ENCODE peak calls at places on chromosomes 7 and 10, in five cellular contexts. One of them, this sample, is unnamed.

GRCh38 chr10:70371846-70372245 is 10.6 kb downstream of the LRRC20 start:
- DNase-seq in DMS153: no peak
- DNase-seq in fibroblast of villous mesenchyme: no peak
- DNase-seq in NCI-H1105: no peak
- DNase-seq in GM19239: no peak
- DNase-seq in this sample: no peak

GRCh38 chr7:157807510-157807909 is 470.7 kb downstream of the DNAJB6 start:
- DNase-seq in DMS153: no peak
- DNase-seq in fibroblast of villous mesenchyme: no peak
- DNase-seq in NCI-H1105: no peak
- DNase-seq in GM19239: no peak
- DNase-seq in this sample: no peak

GRCh38 chr7:42097756-42098155 is 139.3 kb downstream of the GLI3 start:
- DNase-seq in DMS153: no peak
- DNase-seq in fibroblast of villous mesenchyme: peak
- DNase-seq in NCI-H1105: no peak
- DNase-seq in GM19239: no peak
- DNase-seq in this sample: no peak

GRCh38 chr10:30387646-30388243 is 38.7 kb upstream of the MTPAP start:
- DNase-seq in DMS153: no peak
- DNase-seq in fibroblast of villous mesenchyme: no peak
- DNase-seq in NCI-H1105: no peak
- DNase-seq in GM19239: no peak
- DNase-seq in this sample: no peak

GRCh38 chr7:45173596-45174327 is 16.2 kb downstream of the RAMP3 start:
- DNase-seq in DMS153: no peak
- DNase-seq in fibroblast of villous mesenchyme: no peak
- DNase-seq in NCI-H1105: no peak
- DNase-seq in GM19239: no peak
- DNase-seq in this sample: no peak

GRCh38 chr10:87518937-87519336 is 14.2 kb downstream of the MINPP1 start:
- DNase-seq in DMS153: no peak
- DNase-seq in fibroblast of villous mesenchyme: no peak
- DNase-seq in NCI-H1105: no peak
- DNase-seq in GM19239: no peak
- DNase-seq in this sample: no peak

GRCh38 chr10:105837951-105838350 is 1196.9 kb downstream of the SORCS3 start:
- DNase-seq in DMS153: no peak
- DNase-seq in fibroblast of villous mesenchyme: no peak
- DNase-seq in NCI-H1105: no peak
- DNase-seq in GM19239: peak
- DNase-seq in this sample: no peak

GRCh38 chr10:78041170-78042057 is 7.8 kb downstream of the RPS24 start:
- DNase-seq in DMS153: no peak
- DNase-seq in fibroblast of villous mesenchyme: no peak
- DNase-seq in NCI-H1105: no peak
- DNase-seq in GM19239: no peak
- DNase-seq in this sample: no peak

GRCh38 chr10:92688927-92689662 is 660 bp upstream of the HHEX start:
- DNase-seq in DMS153: peak
- DNase-seq in fibroblast of villous mesenchyme: peak
- DNase-seq in NCI-H1105: no peak
- DNase-seq in GM19239: no peak
- DNase-seq in this sample: no peak

GRCh38 chr10:105023706-105024105 is 382.6 kb downstream of the SORCS3 start:
- DNase-seq in DMS153: no peak
- DNase-seq in fibroblast of villous mesenchyme: no peak
- DNase-seq in NCI-H1105: no peak
- DNase-seq in GM19239: no peak
- DNase-seq in this sample: no peak

GRCh38 chr7:70426249-70426880 is 705.6 kb upstream of the GALNT17 start:
- DNase-seq in DMS153: no peak
- DNase-seq in fibroblast of villous mesenchyme: no peak
- DNase-seq in NCI-H1105: no peak
- DNase-seq in GM19239: no peak
- DNase-seq in this sample: no peak

GRCh38 chr7:158702944-158703343 is 1.7 kb downstream of the NCAPG2 start:
- DNase-seq in DMS153: no peak
- DNase-seq in fibroblast of villous mesenchyme: no peak
- DNase-seq in NCI-H1105: no peak
- DNase-seq in GM19239: no peak
- DNase-seq in this sample: no peak

GRCh38 chr10:51879238-51879637 is 179.8 kb upstream of the CSTF2T start:
- DNase-seq in DMS153: no peak
- DNase-seq in fibroblast of villous mesenchyme: peak
- DNase-seq in NCI-H1105: no peak
- DNase-seq in GM19239: no peak
- DNase-seq in this sample: peak

GRCh38 chr10:50614444-50615137 is 9.2 kb downstream of the SGMS1 start:
- DNase-seq in DMS153: peak
- DNase-seq in fibroblast of villous mesenchyme: no peak
- DNase-seq in NCI-H1105: no peak
- DNase-seq in GM19239: no peak
- DNase-seq in this sample: no peak

GRCh38 chr7:147022056-147022455 is 905.5 kb downstream of the CNTNAP2 start:
- DNase-seq in DMS153: no peak
- DNase-seq in fibroblast of villous mesenchyme: no peak
- DNase-seq in NCI-H1105: no peak
- DNase-seq in GM19239: no peak
- DNase-seq in this sample: no peak

GRCh38 chr10:71079761-71080380 is 132.5 kb upstream of the UNC5B start:
- DNase-seq in DMS153: no peak
- DNase-seq in fibroblast of villous mesenchyme: no peak
- DNase-seq in NCI-H1105: no peak
- DNase-seq in GM19239: no peak
- DNase-seq in this sample: peak

GRCh38 chr7:6403907-6404306 is 43.8 kb downstream of the DAGLB start:
- DNase-seq in DMS153: no peak
- DNase-seq in fibroblast of villous mesenchyme: no peak
- DNase-seq in NCI-H1105: no peak
- DNase-seq in GM19239: no peak
- DNase-seq in this sample: no peak

GRCh38 chr10:86599729-86600128 is 54.6 kb upstream of the OPN4 start:
- DNase-seq in DMS153: peak
- DNase-seq in fibroblast of villous mesenchyme: no peak
- DNase-seq in NCI-H1105: no peak
- DNase-seq in GM19239: peak
- DNase-seq in this sample: no peak

GRCh38 chr10:3763852-3764625 is 21.0 kb downstream of the KLF6 start:
- DNase-seq in DMS153: no peak
- DNase-seq in fibroblast of villous mesenchyme: peak
- DNase-seq in NCI-H1105: no peak
- DNase-seq in GM19239: no peak
- DNase-seq in this sample: no peak

GRCh38 chr10:23157691-23158369 is 34.3 kb upstream of the PTF1A start:
- DNase-seq in DMS153: peak
- DNase-seq in fibroblast of villous mesenchyme: peak
- DNase-seq in NCI-H1105: peak
- DNase-seq in GM19239: no peak
- DNase-seq in this sample: no peak

GRCh38 chr7:142614116-142614515 is 135.2 kb upstream of the PRSS1 start:
- DNase-seq in DMS153: no peak
- DNase-seq in fibroblast of villous mesenchyme: peak
- DNase-seq in NCI-H1105: no peak
- DNase-seq in GM19239: no peak
- DNase-seq in this sample: no peak

GRCh38 chr10:3126249-3126648 is 46.3 kb downstream of the PITRM1 start:
- DNase-seq in DMS153: no peak
- DNase-seq in fibroblast of villous mesenchyme: no peak
- DNase-seq in NCI-H1105: no peak
- DNase-seq in GM19239: no peak
- DNase-seq in this sample: no peak

GRCh38 chr7:30086529-30086928 is 48.3 kb upstream of the MTURN start:
- DNase-seq in DMS153: no peak
- DNase-seq in fibroblast of villous mesenchyme: no peak
- DNase-seq in NCI-H1105: no peak
- DNase-seq in GM19239: no peak
- DNase-seq in this sample: no peak

GRCh38 chr7:151374726-151375125 is 33.1 kb downstream of the NUB1 start:
- DNase-seq in DMS153: no peak
- DNase-seq in fibroblast of villous mesenchyme: no peak
- DNase-seq in NCI-H1105: no peak
- DNase-seq in GM19239: no peak
- DNase-seq in this sample: no peak

GRCh38 chr10:122362621-122363020 is 11.9 kb upstream of the PLEKHA1 start:
- DNase-seq in DMS153: peak
- DNase-seq in fibroblast of villous mesenchyme: no peak
- DNase-seq in NCI-H1105: no peak
- DNase-seq in GM19239: no peak
- DNase-seq in this sample: no peak

GRCh38 chr10:129615381-129615780 is 148.3 kb downstream of the MGMT start:
- DNase-seq in DMS153: no peak
- DNase-seq in fibroblast of villous mesenchyme: no peak
- DNase-seq in NCI-H1105: no peak
- DNase-seq in GM19239: no peak
- DNase-seq in this sample: no peak

GRCh38 chr7:49845626-49846025 is 72.2 kb downstream of the VWC2 start:
- DNase-seq in DMS153: no peak
- DNase-seq in fibroblast of villous mesenchyme: no peak
- DNase-seq in NCI-H1105: no peak
- DNase-seq in GM19239: no peak
- DNase-seq in this sample: no peak

GRCh38 chr10:128007971-128008370 is 101.1 kb downstream of the PTPRE start:
- DNase-seq in DMS153: no peak
- DNase-seq in fibroblast of villous mesenchyme: no peak
- DNase-seq in NCI-H1105: no peak
- DNase-seq in GM19239: no peak
- DNase-seq in this sample: no peak

GRCh38 chr10:75137533-75138438 is 26.3 kb downstream of the SAMD8 start:
- DNase-seq in DMS153: no peak
- DNase-seq in fibroblast of villous mesenchyme: peak
- DNase-seq in NCI-H1105: no peak
- DNase-seq in GM19239: no peak
- DNase-seq in this sample: peak

GRCh38 chr7:156493942-156494341 is 146.6 kb upstream of the RNF32 start:
- DNase-seq in DMS153: no peak
- DNase-seq in fibroblast of villous mesenchyme: no peak
- DNase-seq in NCI-H1105: no peak
- DNase-seq in GM19239: no peak
- DNase-seq in this sample: no peak